ENCODE peak calls at places on chromosomes 2 and 18, in eight cellular contexts. R is thoracic aorta, W is adrenal gland, H is A549, I is HCT116, M is tibial artery, N is heart left ventricle, B is RWPE1. Y is an unnamed sample.

GRCh38 chr2:176421291-176422050 is 152.2 kb downstream of the MTX2 start:
- DNase-seq in R (no peak), W (no peak), H (no peak), I (no peak), M (no peak), N (no peak), B (no peak), Y (no peak)

GRCh38 chr18:11927497-11927896 is 19.4 kb upstream of the MPPE1 start:
- DNase-seq in R (no peak), W (no peak), H (no peak), I (no peak), M (no peak), N (no peak), B (no peak), Y (no peak)

GRCh38 chr2:133755515-133756311 is 187.4 kb upstream of the NCKAP5 start:
- DNase-seq in R (no peak), W (no peak), H (no peak), I (no peak), M (no peak), N (peak), B (no peak), Y (no peak)

GRCh38 chr2:215361211-215361875 is 49.5 kb downstream of the ATIC start:
- DNase-seq in R (no peak), W (no peak), H (no peak), I (no peak), M (no peak), N (no peak), B (no peak), Y (no peak)

GRCh38 chr2:26396734-26397298 is 4.9 kb upstream of the DRC1 start:
- DNase-seq in R (no peak), W (no peak), H (no peak), I (no peak), M (no peak), N (no peak), B (no peak), Y (no peak)

GRCh38 chr2:40087434-40087833 is 308.4 kb upstream of the THUMPD2 start:
- DNase-seq in R (no peak), W (no peak), H (no peak), I (no peak), M (no peak), N (peak), B (no peak), Y (no peak)

GRCh38 chr2:181456660-181457120 is 496 bp upstream of the ITGA4 start:
- DNase-seq in R (no peak), W (peak), H (no peak), I (no peak), M (peak), N (peak), B (no peak), Y (no peak)

GRCh38 chr2:16745466-16745865 is 79.8 kb upstream of the CYRIA start:
- DNase-seq in R (no peak), W (no peak), H (no peak), I (no peak), M (no peak), N (no peak), B (no peak), Y (no peak)

DNA sequence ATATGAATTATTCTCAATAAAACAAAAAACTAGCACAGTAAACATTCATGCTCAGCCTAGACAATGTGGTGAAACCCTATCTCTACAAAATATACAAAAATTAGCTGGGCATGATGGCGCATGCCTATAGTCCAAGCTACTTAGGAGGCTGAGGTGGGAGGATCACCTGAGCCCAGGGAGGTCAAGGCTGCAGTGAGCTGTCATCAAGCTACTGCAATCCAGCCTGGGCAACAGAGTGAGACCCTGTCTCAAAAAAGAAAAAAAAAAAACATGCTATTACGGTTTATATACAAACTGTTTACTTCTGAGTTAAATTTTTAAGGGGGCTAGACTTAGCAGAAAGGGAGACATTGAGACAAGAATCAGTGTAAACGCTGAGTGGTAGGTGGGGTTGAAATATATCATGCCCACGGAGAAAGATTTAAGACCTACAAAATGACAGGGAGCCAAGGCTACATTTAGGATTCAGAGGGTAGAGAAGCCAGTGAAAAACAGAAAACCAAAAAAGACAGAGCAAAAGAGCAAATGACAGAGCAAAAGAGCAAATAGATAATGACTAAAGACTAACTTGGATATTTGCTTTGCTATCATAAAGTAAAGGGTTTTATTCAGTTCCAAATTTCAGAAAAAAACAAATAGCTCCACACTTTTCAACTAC is 7.5 kb downstream of the TTC32 start:
- DNase-seq in R (no peak), W (no peak), H (no peak), I (no peak), M (no peak), N (no peak), B (no peak), Y (no peak)
- TF ChIP-seq CTCF in R (no peak), W (no peak), H (no peak), I (no peak), M (no peak), N (no peak), B (no peak), Y (no peak)

DNA sequence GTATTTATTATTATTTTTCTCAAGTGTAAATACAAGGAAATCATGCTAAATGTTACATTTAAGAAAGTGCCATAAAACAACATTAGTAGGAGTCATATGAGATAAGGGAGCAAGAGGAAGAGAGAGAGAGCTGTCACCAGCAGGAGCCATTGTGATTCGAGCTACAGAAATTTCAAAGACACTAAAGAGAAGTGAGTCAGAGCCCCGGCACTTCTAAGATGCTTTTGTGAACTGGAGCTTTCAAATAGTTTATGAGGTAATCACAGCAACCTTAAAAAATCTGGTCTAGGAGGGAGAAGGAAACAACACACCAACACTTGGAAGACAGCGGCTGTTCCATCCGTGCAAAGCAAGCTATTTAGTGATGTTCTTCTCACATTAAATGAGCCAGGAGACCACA is 382.8 kb upstream of the SALL3 start:
- DNase-seq in R (no peak), W (no peak), H (no peak), I (no peak), M (no peak), N (no peak), B (peak), Y (peak)
- H3K27ac ChIP-seq in R (no peak), W (no peak), H (no peak), I (no peak), M (no peak), N (no peak), B (no peak), Y (no peak)

GRCh38 chr2:3256655-3257054 is 121.0 kb downstream of the EIPR1 start:
- DNase-seq in R (no peak), W (no peak), H (no peak), I (no peak), M (no peak), N (no peak), B (no peak), Y (no peak)
- TF ChIP-seq CTCF in R (no peak), W (no peak), H (no peak), I (no peak), M (no peak), N (no peak), B (no peak), Y (no peak)

GRCh38 chr2:168594778-168595177 is 138.7 kb downstream of the CERS6 start:
- DNase-seq in R (no peak), W (no peak), H (no peak), I (no peak), M (no peak), N (no peak), B (no peak), Y (no peak)
- H3K27ac ChIP-seq in R (no peak), W (no peak), H (no peak), I (no peak), M (no peak), N (no peak), B (no peak), Y (no peak)

Y was measured in foreskin keratinocyte.